ENCODE peak calls at places on chromosomes 3 and 15, in five cellular contexts. One of them, this sample, is unnamed.

GRCh38 chr3:83034806-83035703 is 1273.6 kb upstream of the GBE1 start:
- DNase-seq in mesothelial cell of epicardium: peak; percentile 36
- DNase-seq in AG04450: no peak
- DNase-seq in A549: no peak
- DNase-seq in HFFc6: no peak
- DNase-seq in this sample: no peak

GRCh38 chr3:182258538-182259177 is 534.6 kb upstream of the ATP11B start:
- DNase-seq in mesothelial cell of epicardium: no peak
- DNase-seq in AG04450: no peak
- DNase-seq in A549: peak; percentile 6
- DNase-seq in HFFc6: no peak
- DNase-seq in this sample: no peak

GRCh38 chr3:5006755-5007202 is 27.5 kb downstream of the BHLHE40 start:
- DNase-seq in mesothelial cell of epicardium: no peak
- DNase-seq in AG04450: no peak
- DNase-seq in A549: no peak
- DNase-seq in HFFc6: no peak
- DNase-seq in this sample: no peak

GRCh38 chr3:172627057-172627809 is 83.6 kb downstream of the NCEH1 start:
- DNase-seq in mesothelial cell of epicardium: no peak
- DNase-seq in AG04450: no peak
- DNase-seq in A549: no peak
- DNase-seq in HFFc6: no peak
- DNase-seq in this sample: peak; percentile 64

GRCh38 chr15:72034859-72035650 is 82.9 kb downstream of the MYO9A start:
- DNase-seq in mesothelial cell of epicardium: no peak
- DNase-seq in AG04450: no peak
- DNase-seq in A549: no peak
- DNase-seq in HFFc6: peak; percentile 22
- DNase-seq in this sample: no peak

GRCh38 chr3:15815696-15816095 is 17.9 kb upstream of the ANKRD28 start:
- DNase-seq in mesothelial cell of epicardium: no peak
- DNase-seq in AG04450: peak; percentile 54
- DNase-seq in A549: peak; percentile 21
- DNase-seq in HFFc6: peak; percentile 83
- DNase-seq in this sample: peak; percentile 64

GRCh38 chr3:170785454-170785853 is 84.5 kb downstream of the RPL22L1 start:
- DNase-seq in mesothelial cell of epicardium: no peak
- DNase-seq in AG04450: no peak
- DNase-seq in A549: no peak
- DNase-seq in HFFc6: no peak
- DNase-seq in this sample: no peak

GRCh38 chr15:38471974-38472373 is 18.0 kb downstream of the FAM98B start:
- DNase-seq in mesothelial cell of epicardium: no peak
- DNase-seq in AG04450: no peak
- DNase-seq in A549: no peak
- DNase-seq in HFFc6: no peak
- DNase-seq in this sample: no peak

GRCh38 chr15:68421798-68422402 is 10.1 kb downstream of the ITGA11 start:
- DNase-seq in mesothelial cell of epicardium: peak; percentile 29
- DNase-seq in AG04450: no peak
- DNase-seq in A549: no peak
- DNase-seq in HFFc6: no peak
- DNase-seq in this sample: no peak

GRCh38 chr15:64013179-64014043 is 32.9 kb downstream of the DAPK2 start:
- DNase-seq in mesothelial cell of epicardium: no peak
- DNase-seq in AG04450: no peak
- DNase-seq in A549: no peak
- DNase-seq in HFFc6: peak; percentile 20
- DNase-seq in this sample: no peak

GRCh38 chr3:184172681-184173373 is 1.8 kb upstream of the AP2M1 start:
- DNase-seq in mesothelial cell of epicardium: no peak
- DNase-seq in AG04450: no peak
- DNase-seq in A549: no peak
- DNase-seq in HFFc6: peak; percentile 97
- DNase-seq in this sample: no peak

GRCh38 chr3:129614435-129614834 is 8.0 kb upstream of the PLXND1 start:
- DNase-seq in mesothelial cell of epicardium: no peak
- DNase-seq in AG04450: no peak
- DNase-seq in A549: no peak
- DNase-seq in HFFc6: no peak
- DNase-seq in this sample: no peak

GRCh38 chr15:26910715-26911114 is 43.9 kb downstream of the GABRA5 start:
- DNase-seq in mesothelial cell of epicardium: no peak
- DNase-seq in AG04450: no peak
- DNase-seq in A549: no peak
- DNase-seq in HFFc6: no peak
- DNase-seq in this sample: no peak

GRCh38 chr15:50669611-50670010 is 17.0 kb downstream of the TRPM7 start:
- DNase-seq in mesothelial cell of epicardium: no peak
- DNase-seq in AG04450: no peak
- DNase-seq in A549: no peak
- DNase-seq in HFFc6: no peak
- DNase-seq in this sample: no peak

DNA sequence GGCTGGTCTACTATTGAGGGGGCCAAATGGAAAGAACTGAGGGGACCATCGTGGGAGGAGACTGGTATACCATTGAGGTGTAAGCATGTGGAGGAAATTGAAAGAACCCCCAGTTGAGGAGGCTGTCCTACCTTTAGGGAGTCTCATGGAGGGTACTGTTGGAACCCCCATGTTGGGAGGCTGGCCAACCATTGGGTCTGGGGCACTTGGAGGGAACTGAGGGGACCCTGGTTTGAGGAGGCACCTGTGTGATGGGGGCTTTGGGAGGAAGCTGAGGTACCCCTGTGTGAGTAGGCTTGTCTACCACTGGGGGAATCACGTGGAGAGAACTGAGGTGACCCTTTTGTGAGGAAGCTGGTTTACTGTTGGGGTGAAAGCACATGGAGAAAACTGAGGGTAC is 157.5 kb downstream of the FBLN2 start:
- DNase-seq in mesothelial cell of epicardium: peak; percentile 6
- DNase-seq in AG04450: no peak
- DNase-seq in A549: no peak
- DNase-seq in HFFc6: no peak
- DNase-seq in this sample: no peak
- TF ChIP-seq CTCF in mesothelial cell of epicardium: no peak
- TF ChIP-seq CTCF in AG04450: no peak
- TF ChIP-seq CTCF in A549: no peak
- TF ChIP-seq CTCF in HFFc6: no peak
- TF ChIP-seq CTCF in this sample: no peak

DNA sequence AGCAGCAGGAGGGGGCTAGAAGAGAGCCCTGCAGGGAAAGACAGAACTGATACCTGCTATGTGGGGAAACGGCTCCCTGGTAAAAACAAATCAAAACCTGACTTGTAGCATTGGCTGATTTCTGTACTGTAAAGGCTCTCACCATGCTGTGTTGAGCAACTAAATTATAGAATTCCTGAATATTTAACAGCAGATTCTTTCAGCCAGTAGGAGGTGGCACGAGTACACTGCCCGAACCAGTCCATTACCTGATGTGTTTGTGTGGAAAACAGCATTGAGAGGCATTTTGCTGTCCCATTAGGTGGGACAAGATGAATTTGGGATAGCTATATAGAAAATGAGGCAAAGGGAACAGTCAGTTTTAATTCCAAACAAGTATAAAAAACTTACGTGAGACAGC is 201.2 kb downstream of the ATP10A start:
- DNase-seq in mesothelial cell of epicardium: no peak
- DNase-seq in AG04450: no peak
- DNase-seq in A549: no peak
- DNase-seq in HFFc6: no peak
- DNase-seq in this sample: no peak
- TF ChIP-seq CTCF in mesothelial cell of epicardium: no peak
- TF ChIP-seq CTCF in AG04450: peak; percentile 15
- TF ChIP-seq CTCF in A549: no peak
- TF ChIP-seq CTCF in HFFc6: no peak
- TF ChIP-seq CTCF in this sample: peak; percentile 24

DNA sequence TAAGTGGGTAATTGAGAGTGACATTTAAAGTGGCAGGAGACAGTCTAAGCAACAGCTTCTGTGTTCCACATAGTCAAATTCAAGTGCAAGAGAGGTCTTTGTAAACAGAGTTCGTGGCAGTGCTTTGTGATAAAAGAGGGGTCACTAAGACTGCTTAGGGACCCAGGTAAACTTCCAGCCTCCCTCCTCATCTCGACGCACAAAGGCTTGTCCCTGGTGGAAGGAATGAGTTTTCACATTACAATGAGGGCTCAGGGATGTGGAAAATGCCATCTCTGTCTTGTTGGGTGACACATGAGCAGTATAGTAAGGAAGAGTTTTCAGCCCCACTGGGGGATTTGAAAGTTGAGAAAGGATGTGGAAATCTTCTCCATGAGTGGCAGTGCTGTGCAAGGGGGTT is 7.3 kb downstream of the GMNC start:
- DNase-seq in mesothelial cell of epicardium: no peak
- DNase-seq in AG04450: no peak
- DNase-seq in A549: no peak
- DNase-seq in HFFc6: no peak
- DNase-seq in this sample: no peak
- TF ChIP-seq CTCF in mesothelial cell of epicardium: no peak
- TF ChIP-seq CTCF in AG04450: no peak
- TF ChIP-seq CTCF in A549: no peak
- TF ChIP-seq CTCF in HFFc6: peak; percentile 31
- TF ChIP-seq CTCF in this sample: no peak

DNA sequence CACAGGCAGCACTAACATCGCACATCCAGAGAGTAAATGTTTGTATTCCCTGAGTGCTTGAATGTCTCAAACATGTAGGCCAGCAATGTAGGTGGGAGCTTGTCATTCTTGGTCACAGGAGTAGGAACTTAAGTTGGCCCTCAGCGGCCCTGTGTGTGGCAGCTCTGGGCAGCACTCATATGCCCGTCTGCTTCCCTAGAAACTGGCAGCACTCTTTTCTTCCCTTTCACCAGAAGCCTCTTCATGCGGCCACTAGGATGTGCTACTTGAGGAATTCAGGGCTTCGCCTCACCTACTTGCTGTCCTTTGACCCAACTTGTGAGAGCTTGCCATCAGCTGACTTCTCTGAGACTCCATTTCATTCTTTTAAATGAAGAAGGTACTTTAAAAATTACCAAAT is 69.5 kb downstream of the TIPARP start:
- DNase-seq in mesothelial cell of epicardium: no peak
- DNase-seq in AG04450: no peak
- DNase-seq in A549: no peak
- DNase-seq in HFFc6: no peak
- DNase-seq in this sample: no peak
- TF ChIP-seq CTCF in mesothelial cell of epicardium: no peak
- TF ChIP-seq CTCF in AG04450: no peak
- TF ChIP-seq CTCF in A549: no peak
- TF ChIP-seq CTCF in HFFc6: peak; percentile 13
- TF ChIP-seq CTCF in this sample: no peak

GRCh38 chr3:196936288-196936687 is 6.0 kb downstream of the NCBP2 start:
- DNase-seq in mesothelial cell of epicardium: no peak
- DNase-seq in AG04450: no peak
- DNase-seq in A549: no peak
- DNase-seq in HFFc6: no peak
- DNase-seq in this sample: no peak
- TF ChIP-seq CTCF in mesothelial cell of epicardium: no peak
- TF ChIP-seq CTCF in AG04450: no peak
- TF ChIP-seq CTCF in A549: no peak
- TF ChIP-seq CTCF in HFFc6: no peak
- TF ChIP-seq CTCF in this sample: no peak